ENCODE peak calls at places on chromosome 18, in five cellular contexts. J is activated naive CD8-positive, alpha-beta T cell treated with anti-CD3 and anti-CD28 coated beads, Interleukin-2, amount 10 ng/mL, durations not matched to agents 7 days and 5 days; Y is Calu3; I is glutamatergic neuron; B is RWPE1. X is an unnamed sample.

GRCh38 chr18:36711014-36711725 is 117.6 kb downstream of the TPGS2 start:
- DNase-seq in J (no peak), Y (no peak), I (no peak), B (no peak), X (no peak)

GRCh38 chr18:23137788-23138216 is 2.5 kb downstream of the CABLES1 start:
- DNase-seq in J (no peak), Y (no peak), I (no peak), B (no peak), X (no peak)

GRCh38 chr18:59354731-59355130 is 4.3 kb downstream of the LMAN1 start:
- DNase-seq in J (no peak), Y (no peak), I (no peak), B (no peak), X (no peak)

GRCh38 chr18:77059294-77059916 is 73.2 kb downstream of the MBP start:
- DNase-seq in J (no peak), Y (peak), I (peak), B (peak), X (no peak)

GRCh38 chr18:79455261-79455660 is 59.5 kb downstream of the NFATC1 start:
- DNase-seq in J (no peak), Y (no peak), I (no peak), B (no peak), X (no peak)

GRCh38 chr18:12911025-12911927 is 27.2 kb upstream of the PTPN2 start:
- DNase-seq in J (peak), Y (no peak), I (peak), B (no peak), X (no peak)

GRCh38 chr18:11412790-11413189 is 196.6 kb upstream of the SLC35G4 start:
- DNase-seq in J (no peak), Y (no peak), I (no peak), B (no peak), X (no peak)

GRCh38 chr18:29753379-29753778 is 1289.2 kb downstream of the DSC3 start:
- DNase-seq in J (no peak), Y (no peak), I (no peak), B (no peak), X (no peak)

GRCh38 chr18:9859232-9859631 is 26.5 kb upstream of the TXNDC2 start:
- DNase-seq in J (no peak), Y (no peak), I (no peak), B (no peak), X (no peak)

GRCh38 chr18:49591271-49591670 is 29.4 kb downstream of the LIPG start:
- DNase-seq in J (no peak), Y (no peak), I (no peak), B (no peak), X (no peak)

GRCh38 chr18:38693085-38693484 is 1127.5 kb upstream of the CELF4 start:
- DNase-seq in J (no peak), Y (no peak), I (no peak), B (no peak), X (no peak)

GRCh38 chr18:58871514-58872490 is 7.1 kb downstream of the ZNF532 start:
- DNase-seq in J (no peak), Y (no peak), I (no peak), B (no peak), X (no peak)

GRCh38 chr18:76709659-76710645 is 112.4 kb upstream of the ZNF236 start:
- DNase-seq in J (peak), Y (peak), I (peak), B (peak), X (peak)

GRCh38 chr18:33270297-33270696 is 170.2 kb downstream of the CCDC178 start:
- DNase-seq in J (no peak), Y (no peak), I (no peak), B (no peak), X (no peak)

GRCh38 chr18:26894006-26894405 is 28.5 kb upstream of the AQP4 start:
- DNase-seq in J (no peak), Y (no peak), I (no peak), B (no peak), X (no peak)

GRCh38 chr18:5197461-5197860 is 404 bp upstream of the AKAIN1 start:
- DNase-seq in J (no peak), Y (no peak), I (peak), B (no peak), X (no peak)

GRCh38 chr18:51425889-51426288 is 228.4 kb upstream of the MEX3C start:
- DNase-seq in J (no peak), Y (no peak), I (no peak), B (no peak), X (peak)

GRCh38 chr18:58865714-58866113 is 1.0 kb downstream of the ZNF532 start:
- DNase-seq in J (no peak), Y (no peak), I (no peak), B (no peak), X (no peak)

X was measured in mucosa of gallbladder.